ENCODE peak calls at places on chromosomes 7 and 10, in seven cellular contexts. A is NCI-H1417, X is small intestine, O is Right ventricle myocardium superior, J is COR-L47, L is Caki2, Z is amniotic epithelial cell. R is an unnamed sample.
A peak's percentile ranks its signal among the peaks of the same experiment; 100 is the strongest.

GRCh38 chr7:156843157-156843556 is 49.8 kb downstream of the LMBR1 start:
- DNase-seq in A (no peak), X (no peak), O (no peak), J (no peak), L (no peak), Z (no peak), R (no peak)

GRCh38 chr10:31100176-31100575 is 68.5 kb upstream of the ZNF438 start:
- DNase-seq in A (no peak), X (no peak), O (no peak), J (no peak), L (peak; percentile 68), Z (no peak), R (no peak)

GRCh38 chr7:121428857-121429489 is 32.9 kb upstream of the FAM3C start:
- DNase-seq in A (no peak), X (no peak), O (no peak), J (no peak), L (peak; percentile 87), Z (peak; percentile 74), R (no peak)

GRCh38 chr10:93465806-93466675 is 16.1 kb downstream of the MYOF start:
- DNase-seq in A (no peak), X (peak; percentile 83), O (peak; percentile 87), J (no peak), L (peak; percentile 97), Z (peak; percentile 93), R (no peak)

GRCh38 chr7:24660541-24660940 is 87.3 kb downstream of the PALS2 start:
- DNase-seq in A (no peak), X (no peak), O (no peak), J (no peak), L (no peak), Z (peak; percentile 98), R (no peak)

GRCh38 chr7:70289067-70289466 is 690.8 kb downstream of the AUTS2 start:
- DNase-seq in A (no peak), X (no peak), O (no peak), J (no peak), L (no peak), Z (no peak), R (no peak)

GRCh38 chr10:107364872-107365271 is 200.4 kb upstream of the SORCS1 start:
- DNase-seq in A (no peak), X (no peak), O (no peak), J (no peak), L (peak; percentile 25), Z (no peak), R (no peak)

GRCh38 chr7:43307522-43307921 is 195.1 kb downstream of the HECW1 start:
- DNase-seq in A (no peak), X (no peak), O (no peak), J (no peak), L (no peak), Z (peak; percentile 20), R (no peak)

GRCh38 chr7:137626469-137627067 is 220.2 kb downstream of the DGKI start:
- DNase-seq in A (no peak), X (peak; percentile 27), O (no peak), J (no peak), L (no peak), Z (peak; percentile 52), R (no peak)

GRCh38 chr10:43793714-43794113 is 145.0 kb upstream of the ZNF32 start:
- DNase-seq in A (no peak), X (no peak), O (no peak), J (no peak), L (no peak), Z (peak; percentile 95), R (no peak)

GRCh38 chr10:77016278-77016815 is 621.3 kb downstream of the KCNMA1 start:
- DNase-seq in A (no peak), X (no peak), O (no peak), J (no peak), L (no peak), Z (no peak), R (no peak)

GRCh38 chr10:58352956-58353610 is 18.3 kb downstream of the UBE2D1 start:
- DNase-seq in A (no peak), X (no peak), O (no peak), J (no peak), L (no peak), Z (peak; percentile 68), R (no peak)

GRCh38 chr10:113519616-113520015 is 33.2 kb upstream of the HABP2 start:
- DNase-seq in A (no peak), X (no peak), O (no peak), J (no peak), L (no peak), Z (no peak), R (no peak)

GRCh38 chr10:123879596-123880257 is 11.9 kb downstream of the CPXM2 start:
- DNase-seq in A (no peak), X (peak; percentile 66), O (no peak), J (no peak), L (no peak), Z (no peak), R (no peak)

GRCh38 chr7:17696422-17696821 is 243.9 kb downstream of the SNX13 start:
- DNase-seq in A (no peak), X (no peak), O (peak; percentile 89), J (no peak), L (peak; percentile 68), Z (peak; percentile 49), R (no peak)

GRCh38 chr7:97016392-97017196 is 8.0 kb downstream of the DLX5 start:
- DNase-seq in A (no peak), X (no peak), O (no peak), J (peak; percentile 93), L (peak; percentile 82), Z (no peak), R (no peak)

GRCh38 chr7:48454750-48455192 is 283.5 kb downstream of the ABCA13 start:
- DNase-seq in A (no peak), X (no peak), O (peak; percentile 29), J (no peak), L (no peak), Z (no peak), R (no peak)

GRCh38 chr10:62433181-62433692 is 59.1 kb downstream of the ZNF365 start:
- DNase-seq in A (no peak), X (no peak), O (peak; percentile 44), J (no peak), L (peak; percentile 95), Z (peak; percentile 80), R (no peak)

R was measured in KG1.